ENCODE peak calls at places on chromosomes 2 and 18, in eight cellular contexts. T is HepG2, E is heart right ventricle, F is fibroblast of pulmonary artery, R is cardiac muscle cell, Z is body of pancreas, B is MM.1S, O is epithelial cell of esophagus. I is an unnamed sample.

GRCh38 chr2:166365239-166365638 is 10.5 kb downstream of the SCN9A start:
- DNase-seq in E (no peak), Z (no peak), B (no peak), R (no peak), O (no peak), T (no peak), F (no peak), I (no peak)

GRCh38 chr18:67318651-67319050 is 197.9 kb downstream of the DSEL start:
- DNase-seq in Z (no peak), O (no peak), F (no peak), B (no peak), T (no peak), R (no peak), E (no peak), I (peak; percentile 7)

GRCh38 chr2:45009303-45009927 is at the start of gene SIX2:
- DNase-seq in E (peak; percentile 91), T (peak; percentile 41), O (peak; percentile 99), Z (peak; percentile 95), F (peak; percentile 98), R (peak; percentile 99), B (peak; percentile 47), I (peak; percentile 99)

GRCh38 chr18:33355263-33355662 is 85.3 kb downstream of the CCDC178 start:
- DNase-seq in Z (no peak), F (no peak), E (no peak), B (no peak), T (no peak), R (no peak), O (peak; percentile 13), I (no peak)

GRCh38 chr18:1559563-1559962 is 654.9 kb downstream of the ADCYAP1 start:
- DNase-seq in O (no peak), B (no peak), R (no peak), Z (no peak), T (peak; percentile 3), F (peak; percentile 5), E (no peak), I (no peak)

GRCh38 chr2:120986898-120987650 is 251.4 kb downstream of the GLI2 start:
- DNase-seq in O (no peak), E (no peak), Z (peak; percentile 3), R (no peak), B (no peak), F (no peak), T (no peak), I (no peak)

GRCh38 chr2:27297195-27297594 is 11.1 kb downstream of the UCN start:
- DNase-seq in T (no peak), E (no peak), R (no peak), B (no peak), F (no peak), O (no peak), Z (no peak), I (no peak)

GRCh38 chr2:223576873-223577272 is 25.3 kb downstream of the SCG2 start:
- DNase-seq in Z (no peak), R (peak; percentile 97), T (no peak), O (peak; percentile 80), E (no peak), F (peak; percentile 97), B (no peak), I (peak; percentile 96)

GRCh38 chr18:2535419-2535910 is 35.8 kb downstream of the METTL4 start:
- DNase-seq in B (no peak), T (no peak), Z (no peak), F (no peak), R (no peak), O (no peak), E (no peak), I (no peak)

DNA sequence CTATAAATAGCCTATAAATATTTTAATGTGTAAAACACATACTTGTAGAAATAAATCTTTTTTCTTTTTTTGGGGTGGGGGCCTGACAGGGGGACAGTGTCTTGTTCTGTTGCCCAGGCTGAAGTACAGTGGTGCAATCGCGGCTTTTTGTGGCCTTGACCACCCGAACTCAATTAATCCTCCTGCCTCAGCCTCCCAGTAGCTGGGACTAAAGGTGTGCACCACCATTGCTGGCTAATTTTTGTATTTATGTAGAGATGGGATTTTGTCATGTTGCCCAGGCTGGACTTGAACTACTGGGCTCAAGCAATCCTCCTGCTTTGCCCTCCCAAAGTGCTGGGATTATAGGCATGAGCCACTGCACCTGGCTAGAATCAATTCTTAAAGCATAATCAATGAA is 37.6 kb downstream of the NPC1 start:
- DNase-seq in F (no peak), E (no peak), O (no peak), Z (no peak), B (no peak), T (no peak), R (no peak), I (no peak)
- H3K4me3 ChIP-seq in F (no peak overlapping the region), E (no peak overlapping the region), O (no peak overlapping the region), Z (no peak overlapping the region), B (no peak overlapping the region), T (no peak overlapping the region), R (no peak overlapping the region), I (no peak overlapping the region)

GRCh38 chr2:128027278-128027800 is 520 bp downstream of the SAP130 start:
- DNase-seq in R (peak; percentile 100), F (peak; percentile 99), Z (peak; percentile 99), E (peak; percentile 99), T (peak; percentile 98), B (peak; percentile 98), O (peak; percentile 99), I (peak; percentile 99)

GRCh38 chr2:128027801-128028667 is at the start of gene SAP130:
- DNase-seq in B (peak; percentile 96), T (peak; percentile 93), R (peak; percentile 98), F (peak; percentile 93), E (peak; percentile 98), Z (peak; percentile 99), O (peak; percentile 98), I (peak; percentile 97)

GRCh38 chr2:128032092-128032491 is 4.2 kb upstream of the SAP130 start:
- DNase-seq in B (no peak), T (no peak), O (peak; percentile 27), E (no peak), R (no peak), F (no peak), Z (no peak), I (no peak)

GRCh38 chr2:128026422-128027277 is 1.2 kb downstream of the SAP130 start:
- DNase-seq in F (peak; percentile 9), Z (no peak), T (no peak), O (no peak), R (peak; percentile 10), E (no peak), B (no peak), I (peak; percentile 20)

DNA sequence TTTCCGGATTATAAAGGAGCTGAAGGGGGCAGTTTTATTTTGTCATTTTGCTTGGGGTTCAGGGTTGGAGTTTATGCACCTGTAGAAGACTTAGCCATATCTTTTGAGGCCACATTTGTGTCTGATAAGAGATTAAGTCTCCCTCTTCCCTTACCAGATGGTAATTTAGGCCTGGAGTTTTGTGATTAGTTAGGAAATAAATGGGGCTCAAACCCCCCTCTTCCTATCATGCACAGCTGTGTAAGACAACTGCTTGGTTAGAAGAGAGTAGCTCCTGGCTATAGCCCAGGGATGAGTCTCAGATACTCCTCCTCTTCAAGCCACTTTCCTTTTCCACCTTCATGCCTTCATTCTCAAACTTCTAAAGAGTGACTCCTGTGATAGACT is 802 bp upstream of the SAP130 start:
- DNase-seq in O (no peak), Z (no peak), R (no peak), F (no peak), T (no peak), E (no peak), B (no peak), I (peak; percentile 5)
- TF ChIP-seq CTCF in O (no peak), Z (no peak), R (no peak), F (no peak), T (no peak), E (no peak), B (no peak), I (no peak)

DNA sequence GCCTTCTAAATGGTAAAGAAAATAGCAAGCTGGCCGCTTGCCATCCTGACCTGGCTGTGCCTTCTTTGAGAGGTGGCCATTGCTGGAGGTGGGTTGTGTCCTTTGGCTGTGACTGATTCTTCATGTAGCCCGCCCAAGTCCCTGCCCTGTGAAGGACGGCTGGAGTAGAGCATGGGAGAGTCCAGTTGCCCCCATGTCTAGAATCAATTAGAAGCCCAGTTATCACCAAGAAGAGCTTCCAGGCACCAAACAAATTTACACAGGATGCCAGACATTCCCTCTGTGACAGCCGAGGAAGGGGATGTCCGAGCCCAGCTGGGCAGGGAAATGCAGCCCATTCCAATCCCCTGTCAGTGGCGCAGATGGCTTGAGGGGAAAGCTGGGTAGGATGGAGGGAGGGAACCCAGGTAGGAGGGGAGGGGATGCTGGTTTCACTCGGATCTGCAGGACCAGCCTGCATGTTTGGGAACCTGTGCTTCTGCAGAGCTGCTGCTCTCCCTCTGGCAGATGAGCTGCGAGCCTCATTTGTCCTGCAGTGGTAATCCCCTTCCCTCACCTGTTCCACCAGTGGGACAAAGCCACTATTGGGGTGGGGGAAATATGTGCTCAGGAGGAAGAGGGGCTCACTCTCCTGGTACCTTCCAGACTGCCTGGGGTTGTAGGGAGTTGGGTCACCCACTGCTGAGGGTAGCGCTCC is 25.7 kb upstream of the ASB18 start:
- DNase-seq in Z (no peak), B (no peak), T (no peak), F (no peak), E (no peak), O (no peak), R (no peak), I (no peak)
- H3K4me3 ChIP-seq in Z (no peak overlapping the region), B (no peak overlapping the region), T (no peak overlapping the region), F (no peak overlapping the region), E (no peak overlapping the region), O (no peak overlapping the region), R (no peak overlapping the region), I (no peak overlapping the region)

GRCh38 chr2:85455552-85456090 is 37.1 kb downstream of the SH2D6 start:
- DNase-seq in E (no peak), T (peak; percentile 44), O (no peak), Z (no peak), F (no peak), B (no peak), R (no peak), I (no peak)
- TF ChIP-seq CTCF in E (no peak), T (peak; percentile 72), O (no peak), Z (no peak), F (no peak), B (no peak), R (no peak), I (no peak)

DNA sequence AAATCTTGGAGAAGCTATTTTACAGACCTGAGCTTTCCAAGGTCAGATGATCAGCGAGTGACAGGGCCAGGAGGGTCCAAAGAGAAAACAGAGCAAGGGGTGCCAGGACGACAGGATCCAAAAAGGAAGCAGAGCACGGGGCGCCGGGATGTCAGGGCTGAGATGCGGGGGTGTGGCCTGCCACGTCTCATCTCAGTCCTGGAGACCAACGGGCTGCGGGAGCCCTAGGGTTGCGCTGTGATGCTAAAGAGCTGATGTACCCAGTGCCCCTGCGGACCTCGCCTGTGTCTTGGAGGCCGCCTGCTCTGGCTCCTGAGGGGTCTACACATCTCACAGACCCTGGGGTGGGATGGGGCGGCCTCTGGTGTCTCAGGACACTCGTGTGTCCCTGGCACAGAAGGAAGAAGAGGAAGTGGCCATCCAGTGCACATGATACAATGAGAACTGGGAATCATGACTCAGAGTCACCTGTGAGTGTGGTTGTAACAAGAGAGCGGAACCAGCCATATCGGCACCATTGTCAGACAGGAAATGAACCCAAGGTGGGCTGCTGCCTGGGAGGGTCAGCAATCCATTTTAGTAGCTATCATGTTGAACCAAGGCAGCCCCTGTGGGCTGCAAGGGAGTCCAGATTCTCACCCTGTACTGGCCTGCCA is 97.8 kb downstream of the MYT1L start:
- DNase-seq in O (no peak), T (no peak), E (no peak), F (no peak), B (no peak), R (no peak), Z (no peak), I (no peak)
- H3K4me3 ChIP-seq in O (no peak overlapping the region), T (no peak overlapping the region), E (no peak overlapping the region), F (no peak overlapping the region), B (no peak overlapping the region), R (no peak overlapping the region), Z (no peak overlapping the region), I (no peak overlapping the region)

I was measured in cardiac fibroblast.